ENCODE peak calls at places on chromosome 13, in ten cellular contexts. S is K562, C is vagina, H is IMR-90, D is HepG2, U is breast epithelium, V is adrenal gland, L is GM12892, K is A549, E is tibial nerve. M is an unnamed sample.

GRCh38 chr13:32537580-32538233 is 888 bp downstream of the N4BP2L2 start:
- DNase-seq in S (peak; percentile 51), C (no peak), H (no peak), D (no peak), U (peak; percentile 30), V (peak; percentile 27), L (no peak), K (no peak), E (no peak), M (no peak)

GRCh38 chr13:80029170-80029569 is 311.8 kb downstream of the SPRY2 start:
- DNase-seq in S (no peak), C (no peak), H (no peak), D (no peak), U (no peak), V (no peak), L (no peak), K (no peak), E (no peak), M (no peak)

GRCh38 chr13:91609353-91609752 is 210.9 kb downstream of the GPC5 start:
- DNase-seq in S (no peak), C (no peak), H (peak; percentile 54), D (no peak), U (no peak), V (no peak), L (no peak), K (no peak), E (no peak), M (no peak)

GRCh38 chr13:111790621-111791020 is 276.3 kb upstream of the SOX1 start:
- DNase-seq in S (no peak), C (no peak), H (no peak), D (no peak), U (no peak), V (no peak), L (no peak), K (no peak), E (no peak), M (no peak)

GRCh38 chr13:66969291-66969690 is 260.8 kb downstream of the PCDH9 start:
- DNase-seq in S (no peak), C (no peak), H (no peak), D (no peak), U (no peak), V (no peak), L (no peak), K (no peak), E (no peak), M (no peak)

GRCh38 chr13:33349996-33350826 is 64.7 kb upstream of the STARD13 start:
- DNase-seq in S (no peak), C (no peak), H (peak; percentile 39), D (no peak), U (no peak), V (peak; percentile 67), L (no peak), K (peak; percentile 7), E (peak; percentile 25), M (peak; percentile 19)

GRCh38 chr13:97068146-97068545 is 73.9 kb upstream of the OXGR1 start:
- DNase-seq in S (no peak), C (no peak), H (peak; percentile 6), D (no peak), U (no peak), V (no peak), L (no peak), K (no peak), E (no peak), M (no peak)

GRCh38 chr13:32859893-32860292 is 156.3 kb upstream of the KL start:
- DNase-seq in S (no peak), C (no peak), H (no peak), D (no peak), U (no peak), V (no peak), L (no peak), K (no peak), E (no peak), M (no peak)

GRCh38 chr13:92259523-92259922 is 861.1 kb downstream of the GPC5 start:
- DNase-seq in S (no peak), C (no peak), H (no peak), D (no peak), U (no peak), V (no peak), L (no peak), K (no peak), E (no peak), M (no peak)

GRCh38 chr13:40116008-40116407 is 460.5 kb downstream of the COG6 start:
- DNase-seq in S (peak; percentile 61), C (no peak), H (peak; percentile 40), D (peak; percentile 73), U (no peak), V (peak; percentile 50), L (no peak), K (peak; percentile 60), E (no peak), M (no peak)

DNA sequence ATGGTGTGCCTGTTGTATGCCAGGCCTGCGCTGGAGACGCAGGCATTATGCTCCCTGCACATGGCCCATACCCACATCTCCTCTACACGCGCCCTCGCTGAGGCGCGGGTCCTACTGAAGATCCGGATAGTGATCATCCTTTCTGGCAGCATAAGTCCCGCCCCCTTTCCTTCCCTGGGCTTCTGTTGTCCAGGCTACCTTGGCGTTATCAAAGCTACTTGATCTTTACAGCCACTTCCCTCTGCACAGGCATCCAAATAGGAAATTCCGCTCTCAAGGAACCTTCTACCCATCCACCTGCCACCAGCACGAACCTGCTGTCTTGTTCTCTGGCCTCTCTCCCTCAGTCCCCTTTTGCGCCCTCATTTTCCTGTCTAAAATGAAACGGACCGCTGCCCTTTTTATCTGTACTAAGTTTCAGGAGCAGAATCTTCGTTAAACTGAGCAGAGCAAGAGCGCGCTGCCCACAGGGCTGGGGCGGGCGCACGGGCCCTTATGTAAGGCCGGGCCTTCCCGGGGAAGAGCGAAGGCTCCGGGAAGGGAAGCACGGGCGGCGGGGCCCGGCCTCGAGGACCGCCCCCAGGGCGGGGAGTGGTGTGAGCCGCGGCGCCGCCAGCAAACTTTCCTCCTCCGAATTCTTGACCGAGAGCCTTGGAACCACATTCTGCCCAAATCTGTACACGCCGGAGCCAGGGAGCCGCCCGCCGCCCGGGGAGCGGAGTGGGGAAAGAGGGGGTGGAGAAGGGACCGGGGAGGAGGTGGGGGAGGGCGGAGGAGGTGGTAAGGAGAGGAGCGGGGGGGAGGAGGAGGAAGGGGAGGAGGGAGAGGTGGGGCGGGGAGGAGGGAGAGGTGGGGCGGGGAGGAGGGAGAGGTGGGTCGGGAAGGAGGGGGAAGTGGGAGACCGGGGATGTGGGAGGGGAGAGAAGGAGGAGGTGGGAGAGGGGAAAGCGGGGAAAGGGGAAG is 919 bp upstream of the UBE2L5 start:
- DNase-seq in S (peak; percentile 58), C (no peak), H (peak; percentile 80), D (no peak), U (peak; percentile 72), V (peak; percentile 82), L (peak; percentile 56), K (peak; percentile 36), E (peak; percentile 76), M (peak; percentile 40)
- TF ChIP-seq POLR2A in S (no peak), C (no peak), H (no peak), D (no peak), U (peak; percentile 58), V (peak; percentile 80), L (no peak), K (peak; percentile 36), E (peak; percentile 43), M (no peak)

GRCh38 chr13:27383104-27383921 is 41.1 kb upstream of the GTF3A start:
- DNase-seq in S (peak; percentile 39), C (no peak), H (no peak), D (peak; percentile 67), U (no peak), V (no peak), L (no peak), K (no peak), E (no peak), M (no peak)

GRCh38 chr13:27379126-27379525 is 45.3 kb upstream of the GTF3A start:
- DNase-seq in S (no peak), C (no peak), H (no peak), D (peak; percentile 31), U (no peak), V (no peak), L (no peak), K (no peak), E (no peak), M (no peak)

GRCh38 chr13:27381601-27382000 is 42.8 kb upstream of the GTF3A start:
- DNase-seq in S (no peak), C (no peak), H (no peak), D (no peak), U (no peak), V (no peak), L (no peak), K (no peak), E (no peak), M (no peak)

GRCh38 chr13:27375686-27376326 is 48.6 kb upstream of the GTF3A start:
- DNase-seq in S (peak; percentile 66), C (no peak), H (peak; percentile 70), D (peak; percentile 47), U (no peak), V (peak; percentile 62), L (no peak), K (peak; percentile 62), E (no peak), M (peak; percentile 47)

GRCh38 chr13:27379694-27380596 is 44.5 kb upstream of the GTF3A start:
- DNase-seq in S (peak; percentile 66), C (no peak), H (peak; percentile 35), D (peak; percentile 60), U (peak; percentile 31), V (peak; percentile 31), L (no peak), K (peak; percentile 35), E (peak; percentile 23), M (peak; percentile 44)
- TF ChIP-seq POLR2A in S (no peak), C (no peak), H (no peak), D (no peak), U (no peak), V (no peak), L (no peak), K (no peak), E (no peak), M (no peak)

DNA sequence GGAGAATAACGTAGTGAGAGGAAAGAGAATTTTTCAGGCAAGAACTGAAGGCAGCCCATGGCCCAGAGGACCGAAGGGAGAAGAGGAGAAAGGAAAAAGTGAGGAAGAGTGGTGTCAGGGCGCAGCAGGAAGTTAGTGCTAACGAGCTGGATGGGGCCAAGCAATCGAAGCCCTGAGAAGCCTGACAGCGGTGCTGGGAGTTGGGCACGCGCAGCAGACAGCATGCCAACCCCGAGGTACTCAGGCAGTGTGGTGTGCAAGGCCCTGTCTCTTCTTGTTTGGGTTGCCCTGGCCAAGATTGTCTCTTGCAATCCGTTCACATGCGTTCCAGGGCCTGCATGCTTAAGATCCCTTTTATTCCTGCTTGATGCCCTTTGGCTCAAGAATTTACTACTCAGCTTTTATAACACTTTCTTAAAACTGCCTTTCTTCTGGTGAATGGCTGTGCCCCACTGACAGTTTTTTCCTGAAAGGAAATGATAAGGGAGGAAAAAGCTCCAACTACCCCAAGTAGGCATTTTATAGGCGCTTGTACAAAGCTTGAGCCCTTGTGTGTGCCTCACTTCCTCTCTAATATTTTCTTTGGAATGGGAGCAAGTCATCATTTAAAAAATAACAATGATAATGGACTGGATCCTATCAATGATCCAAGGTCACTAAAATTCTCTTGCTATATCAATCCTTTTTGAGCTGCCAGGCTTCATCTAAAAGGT is 115.4 kb downstream of the FLT1 start:
- DNase-seq in S (no peak), C (no peak), H (no peak), D (no peak), U (no peak), V (no peak), L (no peak), K (no peak), E (no peak), M (no peak)
- TF ChIP-seq POLR2A in S (no peak), C (no peak), H (no peak), D (no peak), U (no peak), V (no peak), L (no peak), K (no peak), E (no peak), M (no peak)

GRCh38 chr13:96053003-96053703 is at the start of gene UGGT2:
- DNase-seq in S (peak; percentile 92), C (no peak), H (peak; percentile 94), D (peak; percentile 85), U (peak; percentile 88), V (peak; percentile 96), L (peak; percentile 92), K (peak; percentile 91), E (peak; percentile 87), M (peak; percentile 92)
- TF ChIP-seq POLR2A in S (peak; percentile 89), C (no peak), H (peak; percentile 93), D (peak; percentile 91), U (peak; percentile 28), V (peak; percentile 88), L (peak; percentile 90), K (peak; percentile 85), E (no peak), M (peak; percentile 84)

M was measured in GM12891.